ENCODE peak calls at places on chromosomes 6 and 20, in ten cellular contexts. B, J, P, G, W, U, D, N, I and L are unnamed samples.

GRCh38 chr6:124962617-124963415 is 579 bp downstream of the RNF217 start:
- DNase-seq in I (no peak), B (no peak), U (no peak), W (peak), G (peak), J (no peak), P (no peak), N (peak), D (peak), L (no peak)

GRCh38 chr6:6697620-6698019 is 109.1 kb downstream of the LY86 start:
- DNase-seq in B (no peak), I (no peak), W (no peak), P (no peak), U (no peak), N (no peak), G (no peak), J (no peak), D (peak), L (no peak)

GRCh38 chr20:37931153-37931922 is 28.4 kb downstream of the VSTM2L start:
- DNase-seq in U (no peak), W (no peak), D (no peak), P (no peak), B (no peak), N (no peak), G (no peak), J (no peak), I (no peak), L (no peak)

GRCh38 chr20:271528-271927 is 14.0 kb downstream of the DEFB132 start:
- DNase-seq in D (no peak), G (no peak), U (no peak), B (no peak), J (no peak), W (no peak), P (no peak), I (no peak), N (no peak), L (no peak)

GRCh38 chr6:22372922-22373321 is 76.1 kb upstream of the PRL start:
- DNase-seq in D (no peak), G (no peak), W (no peak), P (no peak), U (no peak), I (no peak), J (no peak), N (no peak), B (no peak), L (no peak)

GRCh38 chr6:164010446-164011071 is 596.0 kb downstream of the QKI start:
- DNase-seq in U (peak), B (no peak), N (no peak), D (no peak), J (no peak), P (no peak), G (no peak), I (no peak), W (no peak), L (no peak)

GRCh38 chr20:53795170-53795569 is 201.5 kb upstream of the ZNF217 start:
- DNase-seq in J (no peak), P (no peak), G (no peak), I (no peak), D (no peak), N (no peak), B (no peak), U (no peak), W (no peak), L (peak)

GRCh38 chr6:108168980-108169800 is 3.4 kb downstream of the NR2E1 start:
- DNase-seq in J (no peak), B (no peak), G (no peak), I (no peak), W (no peak), U (no peak), N (peak), D (no peak), P (no peak), L (no peak)

GRCh38 chr6:13203145-13203544 is 125.2 kb downstream of the TBC1D7 start:
- DNase-seq in W (no peak), D (no peak), P (no peak), N (no peak), U (no peak), G (no peak), B (no peak), I (no peak), J (no peak), L (no peak)

GRCh38 chr6:3644613-3645012 is 106.9 kb downstream of the PXDC1 start:
- DNase-seq in W (no peak), U (no peak), B (no peak), D (no peak), G (no peak), N (no peak), I (no peak), J (no peak), P (no peak), L (no peak)

GRCh38 chr6:156316613-156317012 is 460.6 kb upstream of the ARID1B start:
- DNase-seq in D (no peak), P (no peak), U (no peak), N (no peak), I (no peak), G (no peak), W (no peak), B (no peak), J (no peak), L (no peak)

GRCh38 chr20:50279988-50280850 is 89.6 kb downstream of the CEBPB start:
- DNase-seq in I (no peak), B (no peak), D (no peak), G (no peak), J (no peak), U (no peak), N (peak), P (no peak), W (no peak), L (no peak)

GRCh38 chr20:34004790-34005457 is 11.2 kb downstream of the RALY start:
- DNase-seq in J (no peak), D (no peak), B (no peak), W (no peak), P (no peak), I (no peak), U (no peak), G (no peak), N (no peak), L (no peak)

GRCh38 chr6:135014353-135014832 is 40.2 kb downstream of the HBS1L start:
- DNase-seq in W (no peak), U (no peak), N (no peak), I (peak), J (no peak), D (no peak), G (no peak), B (no peak), P (no peak), L (no peak)

GRCh38 chr6:111585241-111585968 is 20.3 kb downstream of the TRAF3IP2 start:
- DNase-seq in U (peak), I (no peak), G (no peak), P (no peak), D (no peak), B (peak), J (no peak), W (no peak), N (no peak), L (no peak)

GRCh38 chr20:3192226-3193015 is 12.1 kb downstream of the DDRGK1 start:
- DNase-seq in N (peak), P (no peak), J (no peak), G (no peak), U (no peak), W (no peak), B (no peak), I (no peak), D (no peak), L (no peak)

GRCh38 chr6:70371454-70372105 is 41.7 kb upstream of the FAM135A start:
- DNase-seq in B (peak), G (no peak), N (no peak), P (peak), W (no peak), U (peak), J (no peak), D (no peak), I (peak), L (peak)

GRCh38 chr6:145721144-145721543 is 14.2 kb downstream of the EPM2A start:
- DNase-seq in P (no peak), B (no peak), G (no peak), U (no peak), I (no peak), D (no peak), J (no peak), W (no peak), N (no peak), L (no peak)

GRCh38 chr6:165184192-165184979 is 125.0 kb downstream of the C6orf118 start:
- DNase-seq in B (peak), P (no peak), G (no peak), N (no peak), U (peak), I (no peak), W (peak), D (no peak), J (no peak), L (no peak)

GRCh38 chr6:53517021-53517420 is 27.9 kb downstream of the GCLC start:
- DNase-seq in N (no peak), U (no peak), G (no peak), B (no peak), P (no peak), I (no peak), W (no peak), D (no peak), J (no peak), L (no peak)

GRCh38 chr6:44805239-44805849 is 417.8 kb downstream of the CDC5L start:
- DNase-seq in W (no peak), U (peak), B (peak), G (no peak), I (no peak), J (no peak), D (no peak), P (no peak), N (no peak), L (peak)

GRCh38 chr6:158050107-158050735 is 68.6 kb downstream of the SYNJ2 start:
- DNase-seq in U (no peak), W (peak), P (no peak), I (no peak), G (peak), D (no peak), B (no peak), N (no peak), J (no peak), L (no peak)

GRCh38 chr6:150874184-150874583 is 8.7 kb downstream of the MTHFD1L start:
- DNase-seq in J (no peak), G (no peak), W (no peak), N (no peak), B (no peak), I (no peak), P (no peak), U (no peak), D (no peak), L (no peak)

GRCh38 chr6:30727920-30728605 is 7.9 kb downstream of the TUBB start:
- DNase-seq in U (no peak), W (no peak), D (no peak), I (no peak), G (no peak), P (no peak), J (no peak), N (no peak), B (no peak), L (no peak)

GRCh38 chr6:79646006-79646405 is 14.9 kb downstream of the SH3BGRL2 start:
- DNase-seq in P (no peak), U (no peak), G (no peak), I (no peak), B (no peak), N (no peak), W (no peak), D (no peak), J (no peak), L (no peak)

GRCh38 chr6:36387440-36388303 is at the start of gene ETV7:
- DNase-seq in U (no peak), D (peak), P (peak), B (no peak), W (peak), J (no peak), I (peak), N (peak), G (peak), L (no peak)

GRCh38 chr20:8870652-8871051 is 198.2 kb upstream of the PLCB4 start:
- DNase-seq in N (no peak), J (no peak), B (no peak), W (no peak), I (no peak), D (no peak), P (no peak), U (no peak), G (no peak), L (no peak)

GRCh38 chr20:24494460-24494920 is 25.1 kb downstream of the SYNDIG1 start:
- DNase-seq in P (no peak), D (no peak), W (no peak), N (no peak), B (no peak), U (no peak), J (no peak), I (no peak), G (no peak), L (no peak)

GRCh38 chr6:118892248-118893094 is 1.5 kb upstream of the ASF1A start:
- DNase-seq in B (no peak), I (no peak), N (no peak), W (no peak), U (no peak), D (no peak), J (no peak), P (no peak), G (no peak), L (no peak)

GRCh38 chr6:80548496-80548895 is 442.0 kb downstream of the BCKDHB start:
- DNase-seq in G (no peak), W (no peak), B (peak), I (no peak), D (no peak), J (no peak), U (no peak), P (no peak), N (no peak), L (no peak)

GRCh38 chr6:142756215-142756630 is 188.8 kb downstream of the HIVEP2 start:
- DNase-seq in B (peak), I (no peak), W (no peak), N (no peak), J (no peak), U (no peak), G (no peak), P (no peak), D (no peak), L (peak)

GRCh38 chr6:45917439-45917838 is 98.2 kb downstream of the CLIC5 start:
- DNase-seq in P (no peak), W (no peak), J (no peak), I (no peak), D (no peak), G (no peak), N (no peak), U (no peak), B (no peak), L (no peak)

GRCh38 chr6:150241751-150242150 is 98.9 kb downstream of the PPP1R14C start:
- DNase-seq in G (no peak), J (no peak), W (no peak), D (no peak), N (no peak), I (no peak), P (no peak), B (no peak), U (no peak), L (no peak)

GRCh38 chr6:14440215-14440890 is 322.8 kb downstream of the CD83 start:
- DNase-seq in B (no peak), W (no peak), G (no peak), I (no peak), J (no peak), U (no peak), N (no peak), P (no peak), D (no peak), L (peak)